ENCODE peak calls at places on chromosomes 1 and 21, in seven cellular contexts. O is uterus, I is aorta, B is Panc1, Q is suprapubic skin, R is pancreas, J is upper lobe of right lung. P is an unnamed sample.

GRCh38 chr1:117586337-117586736 is 19.5 kb upstream of the TENT5C start:
- DNase-seq in R (no peak), I (no peak), Q (no peak), B (no peak), J (no peak), O (no peak), P (no peak)

GRCh38 chr1:230860617-230861384 is 7.5 kb downstream of the C1orf198 start:
- DNase-seq in B (no peak), Q (no peak), J (no peak), R (no peak), I (no peak), O (no peak), P (no peak)

GRCh38 chr1:238457610-238458009 is 566.9 kb upstream of the ZP4 start:
- DNase-seq in R (no peak), J (no peak), B (no peak), Q (no peak), I (no peak), O (no peak), P (no peak)

GRCh38 chr1:246534114-246534513 is 27.0 kb upstream of the SMYD3 start:
- DNase-seq in I (no peak), J (no peak), B (no peak), O (no peak), R (no peak), Q (no peak), P (no peak)

GRCh38 chr1:223715710-223716103 is 3.4 kb downstream of the CAPN2 start:
- DNase-seq in Q (no peak), J (no peak), I (no peak), B (no peak), O (no peak), R (no peak), P (no peak)

GRCh38 chr1:5877683-5878530 is 114.3 kb downstream of the NPHP4 start:
- DNase-seq in O (no peak), I (no peak), B (no peak), Q (no peak), J (no peak), R (peak; percentile 48), P (no peak)

GRCh38 chr21:37917612-37918011 is 1.4 kb upstream of the KCNJ6 start:
- DNase-seq in I (no peak), B (no peak), Q (no peak), J (no peak), O (no peak), R (no peak), P (no peak)

GRCh38 chr1:215377736-215378135 is 189.4 kb upstream of the KCTD3 start:
- DNase-seq in I (no peak), O (no peak), R (no peak), Q (no peak), J (no peak), B (no peak), P (no peak)

GRCh38 chr1:18201997-18202719 is 94.6 kb downstream of the IGSF21 start:
- DNase-seq in J (no peak), B (no peak), O (no peak), I (no peak), R (no peak), Q (no peak), P (no peak)

GRCh38 chr1:206814716-206815341 is 42.5 kb upstream of the IL10 start:
- DNase-seq in J (no peak), I (no peak), B (no peak), Q (no peak), R (no peak), O (no peak), P (no peak)

GRCh38 chr1:46687095-46687659 is 15.5 kb downstream of the TEX38 start:
- DNase-seq in I (peak; percentile 87), O (peak; percentile 77), Q (no peak), J (peak; percentile 84), B (no peak), R (peak; percentile 93), P (no peak)

GRCh38 chr1:46689897-46690296 is 18.2 kb downstream of the TEX38 start:
- DNase-seq in R (no peak), B (no peak), O (no peak), J (no peak), I (no peak), Q (no peak), P (no peak)

GRCh38 chr1:46689326-46689725 is 17.7 kb downstream of the TEX38 start:
- DNase-seq in I (no peak), J (no peak), R (no peak), B (no peak), Q (no peak), O (no peak), P (no peak)

GRCh38 chr1:46686255-46686654 is 14.6 kb downstream of the TEX38 start:
- DNase-seq in B (no peak), J (no peak), Q (no peak), I (no peak), O (no peak), R (no peak), P (no peak)

DNA sequence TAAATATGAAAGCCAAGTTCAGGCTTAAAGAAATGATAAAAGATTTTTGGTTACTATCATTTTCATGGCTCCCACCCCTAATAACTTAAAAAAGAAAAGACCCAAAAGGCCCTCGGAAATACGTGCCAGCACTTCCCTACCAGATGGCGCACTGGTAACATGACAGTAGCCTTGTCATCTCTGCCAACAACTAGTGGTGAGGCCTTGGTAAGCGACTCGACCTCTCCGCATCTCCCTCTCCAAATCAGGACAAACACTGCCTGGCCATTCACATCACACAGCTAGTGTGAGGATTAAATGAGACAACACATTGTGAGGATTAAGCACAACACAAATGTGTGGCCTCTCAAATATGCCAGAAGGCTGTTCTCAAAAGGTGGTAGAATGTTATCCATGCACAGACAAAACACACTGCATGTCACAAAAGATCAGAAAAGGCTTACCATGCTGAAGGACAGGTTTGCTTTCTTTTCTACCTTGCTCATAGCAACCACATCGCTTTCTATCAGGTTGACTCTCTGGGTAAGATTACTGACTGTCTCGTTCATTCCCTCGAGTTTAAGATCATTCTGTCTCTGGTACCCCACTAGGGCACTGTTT is 16.4 kb downstream of the TEX38 start:
- DNase-seq in Q (no peak), O (no peak), B (no peak), J (no peak), I (no peak), R (no peak), P (no peak)
- H3K36me3 ChIP-seq in Q (peaks cover 83% of the 10 kb centered on the region), O (no peaks in the 10 kb centered on the region), B (peaks cover 51% of the 10 kb centered on the region), J (peaks cover 100% of the 10 kb centered on the region), I (peaks cover 2% of the 10 kb centered on the region), R (peaks cover 12% of the 10 kb centered on the region), P (peaks cover 98% of the 10 kb centered on the region)

DNA sequence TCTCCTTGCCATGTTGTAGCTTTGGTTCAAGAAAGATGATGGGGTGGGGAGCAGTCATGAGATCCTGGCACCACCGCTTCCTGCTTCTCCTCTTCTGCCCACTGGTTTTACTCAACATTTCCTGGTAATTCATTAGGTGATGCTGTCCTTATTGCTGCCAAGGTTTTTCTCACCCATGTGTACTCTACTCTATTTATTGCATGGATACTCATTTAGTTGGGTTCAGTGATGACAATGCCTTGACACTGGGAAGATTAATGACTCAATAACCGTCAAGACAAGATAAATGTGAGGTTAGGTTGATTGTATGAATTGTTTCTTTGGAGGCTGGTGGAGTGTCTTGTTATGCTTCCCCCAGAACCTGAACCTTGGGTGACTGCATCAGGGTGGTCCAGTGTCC is 484.2 kb downstream of the SIPA1L2 start:
- DNase-seq in Q (no peak), J (no peak), B (no peak), O (no peak), R (no peak), I (no peak), P (no peak)
- H3K4me3 ChIP-seq in Q (no peak overlapping the region), J (no peak overlapping the region), B (no peak overlapping the region), O (no peak overlapping the region), R (no peak overlapping the region), I (no peak overlapping the region), P (no peak overlapping the region)

GRCh38 chr1:8096105-8097011 is 70.2 kb upstream of the ERRFI1 start:
- DNase-seq in Q (no peak), B (peak; percentile 93), O (no peak), R (no peak), I (no peak), J (no peak), P (no peak)

GRCh38 chr1:8095584-8095983 is 69.5 kb upstream of the ERRFI1 start:
- DNase-seq in B (no peak), Q (no peak), O (no peak), R (no peak), I (no peak), J (no peak), P (no peak)

GRCh38 chr1:8094481-8095241 is 68.6 kb upstream of the ERRFI1 start:
- DNase-seq in Q (no peak), J (no peak), O (no peak), B (no peak), I (no peak), R (no peak), P (no peak)

GRCh38 chr1:8097077-8097799 is 71.1 kb upstream of the ERRFI1 start:
- DNase-seq in O (no peak), R (no peak), B (peak; percentile 97), I (no peak), J (no peak), Q (no peak), P (peak; percentile 72)

DNA sequence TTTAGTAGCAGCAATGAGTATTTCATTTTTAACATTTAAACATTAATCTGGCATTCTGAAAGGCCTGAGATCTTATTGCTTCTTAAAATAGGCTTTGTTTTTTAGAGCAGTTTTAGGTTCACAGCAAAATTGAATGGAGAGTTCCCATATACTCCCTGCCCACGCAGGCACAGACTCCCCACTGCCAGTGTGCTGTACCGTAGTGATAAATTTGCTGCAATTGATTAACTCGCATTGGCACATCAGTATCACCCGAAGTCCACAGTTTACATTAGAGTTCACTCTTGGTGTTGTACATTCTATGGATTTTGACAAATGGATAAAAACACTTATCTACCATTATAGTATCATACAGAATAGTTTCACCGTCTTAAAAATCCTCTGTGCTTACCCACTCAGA is 71.8 kb upstream of the ERRFI1 start:
- DNase-seq in Q (no peak), R (no peak), J (no peak), I (no peak), O (no peak), B (no peak), P (no peak)
- H3K27ac ChIP-seq in Q (peak overlapping the region; percentile 86), R (no peak overlapping the region), J (peak overlapping the region; percentile 72), I (peak overlapping the region; percentile 94), O (peak overlapping the region; percentile 86), B (peak overlapping the region; percentile 100), P (peak overlapping the region; percentile 100)

GRCh38 chr1:53869454-53870117 is 20.0 kb downstream of the YIPF1 start:
- DNase-seq in Q (no peak), J (no peak), B (no peak), O (no peak), I (no peak), R (no peak), P (no peak)
- H3K36me3 ChIP-seq in Q (peaks cover 74% of the 10 kb centered on the region), J (peaks cover 86% of the 10 kb centered on the region), B (no peaks in the 10 kb centered on the region), O (no peaks in the 10 kb centered on the region), I (peaks cover 5% of the 10 kb centered on the region), R (peaks cover 4% of the 10 kb centered on the region), P (peaks cover 31% of the 10 kb centered on the region)